ENCODE peak calls at places on chromosome 3, in four cellular contexts. H, X, C and Y are unnamed samples.
A peak's percentile ranks its signal among the peaks of the same experiment; 100 is the strongest.

GRCh38 chr3:141164844-141165243 is 66.8 kb upstream of the PXYLP1 start:
- DNase-seq in H (no peak), X (no peak), C (no peak), Y (no peak)

GRCh38 chr3:46861996-46862688 is 1.1 kb downstream of the MYL3 start:
- DNase-seq in H (no peak), X (no peak), C (no peak), Y (no peak)

GRCh38 chr3:150135321-150135721 is 164.6 kb upstream of the PFN2 start:
- DNase-seq in H (no peak), X (peak; percentile 15), C (no peak), Y (no peak)

GRCh38 chr3:147943265-147943945 is 534.2 kb downstream of the ZIC1 start:
- DNase-seq in H (no peak), X (peak; percentile 93), C (no peak), Y (peak; percentile 3)

GRCh38 chr3:177615015-177615414 is 417.7 kb upstream of the TBL1XR1 start:
- DNase-seq in H (peak; percentile 82), X (peak; percentile 97), C (peak; percentile 34), Y (peak; percentile 81)

GRCh38 chr3:160810360-160810759 is 54.3 kb downstream of the PPM1L start:
- DNase-seq in H (no peak), X (no peak), C (no peak), Y (no peak)

GRCh38 chr3:142886938-142887337 is 1.9 kb downstream of the PCOLCE2 start:
- DNase-seq in H (no peak), X (peak; percentile 50), C (peak; percentile 32), Y (no peak)

GRCh38 chr3:112001516-112001915 is 2.8 kb downstream of the TAGLN3 start:
- DNase-seq in H (no peak), X (no peak), C (no peak), Y (no peak)

GRCh38 chr3:81451611-81452010 is 309.8 kb downstream of the GBE1 start:
- DNase-seq in H (no peak), X (no peak), C (no peak), Y (no peak)

GRCh38 chr3:44020178-44020577 is 221.5 kb upstream of the TOPAZ1 start:
- DNase-seq in H (no peak), X (no peak), C (no peak), Y (no peak)

GRCh38 chr3:134929976-134930375 is 134.9 kb downstream of the EPHB1 start:
- DNase-seq in H (no peak), X (no peak), C (no peak), Y (no peak)

GRCh38 chr3:72127843-72128242 is 342.9 kb upstream of the PROK2 start:
- DNase-seq in H (no peak), X (peak; percentile 25), C (no peak), Y (no peak)

GRCh38 chr3:37262816-37263393 is 88.5 kb upstream of the LRRFIP2 start:
- DNase-seq in H (no peak), X (peak; percentile 45), C (no peak), Y (no peak)

GRCh38 chr3:14921811-14922705 is 25.3 kb upstream of the NR2C2 start:
- DNase-seq in H (no peak), X (peak; percentile 57), C (no peak), Y (no peak)

GRCh38 chr3:121957674-121958419 is 63.6 kb downstream of the SLC15A2 start:
- DNase-seq in H (no peak), X (no peak), C (no peak), Y (no peak)

GRCh38 chr3:101940521-101940992 is 91.2 kb downstream of the NFKBIZ start:
- DNase-seq in H (no peak), X (peak; percentile 98), C (no peak), Y (no peak)

GRCh38 chr3:168951884-168952283 is 711.6 kb downstream of the MECOM start:
- DNase-seq in H (no peak), X (no peak), C (no peak), Y (no peak)

GRCh38 chr3:168951368-168951767 is 712.1 kb downstream of the MECOM start:
- DNase-seq in H (peak; percentile 24), X (no peak), C (no peak), Y (no peak)

GRCh38 chr3:168956087-168956486 is 707.4 kb downstream of the MECOM start:
- DNase-seq in H (no peak), X (no peak), C (no peak), Y (no peak)

DNA sequence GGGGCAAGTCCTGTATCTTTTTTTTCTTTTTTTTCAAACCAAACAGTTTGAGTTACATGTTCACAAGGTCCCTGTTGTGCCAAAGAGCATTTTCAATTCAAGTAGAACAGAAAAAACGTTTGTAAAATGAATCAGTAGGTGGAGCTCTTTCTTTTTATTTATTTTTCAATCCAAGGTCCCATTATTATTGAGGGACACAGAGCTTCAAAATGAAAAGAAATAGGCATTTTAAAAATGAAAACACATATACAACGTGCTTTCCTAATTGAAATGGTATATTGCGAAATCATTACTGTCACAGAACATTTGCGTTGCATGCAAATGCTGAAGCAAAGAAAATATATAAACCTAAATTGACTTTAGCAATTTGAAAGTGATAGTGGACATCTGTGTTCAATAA is 711.0 kb downstream of the MECOM start:
- DNase-seq in H (peak; percentile 5), X (peak; percentile 47), C (no peak), Y (no peak)
- TF ChIP-seq MAZ in H (no peak), X (no peak), C (no peak), Y (no peak)

DNA sequence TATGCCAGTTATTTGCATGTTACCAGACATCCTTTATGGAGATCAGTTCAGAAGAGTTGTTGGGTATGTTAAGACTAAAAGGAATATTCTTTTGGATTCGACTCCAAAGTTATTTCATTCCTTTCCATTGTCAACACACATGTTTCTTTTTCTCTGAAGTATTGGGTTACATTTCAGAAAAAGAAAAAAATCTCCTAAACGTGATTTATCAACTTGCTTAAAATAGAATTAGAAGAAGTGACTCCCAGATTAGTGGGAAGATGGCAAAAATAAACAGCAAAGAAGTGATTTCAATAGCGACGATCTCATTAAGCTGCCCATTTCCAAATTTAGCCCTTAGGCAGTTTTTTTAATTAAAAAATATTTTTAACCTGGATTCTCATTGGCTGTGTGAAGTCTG is 85.4 kb downstream of the TIGIT start:
- DNase-seq in H (no peak), X (peak; percentile 13), C (no peak), Y (no peak)
- TF ChIP-seq MAZ in H (no peak), X (no peak), C (no peak), Y (no peak)

GRCh38 chr3:108124337-108125150 is 33.7 kb upstream of the CD47 start:
- DNase-seq in H (no peak), X (no peak), C (peak; percentile 19), Y (no peak)
- TF ChIP-seq MAZ in H (no peak), X (no peak), C (peak; percentile 50), Y (no peak)

GRCh38 chr3:113330742-113331141 is 110.6 kb downstream of the CFAP44 start:
- DNase-seq in H (no peak), X (no peak), C (no peak), Y (no peak)

GRCh38 chr3:113331187-113331586 is 110.1 kb downstream of the CFAP44 start:
- DNase-seq in H (no peak), X (no peak), C (no peak), Y (no peak)

DNA sequence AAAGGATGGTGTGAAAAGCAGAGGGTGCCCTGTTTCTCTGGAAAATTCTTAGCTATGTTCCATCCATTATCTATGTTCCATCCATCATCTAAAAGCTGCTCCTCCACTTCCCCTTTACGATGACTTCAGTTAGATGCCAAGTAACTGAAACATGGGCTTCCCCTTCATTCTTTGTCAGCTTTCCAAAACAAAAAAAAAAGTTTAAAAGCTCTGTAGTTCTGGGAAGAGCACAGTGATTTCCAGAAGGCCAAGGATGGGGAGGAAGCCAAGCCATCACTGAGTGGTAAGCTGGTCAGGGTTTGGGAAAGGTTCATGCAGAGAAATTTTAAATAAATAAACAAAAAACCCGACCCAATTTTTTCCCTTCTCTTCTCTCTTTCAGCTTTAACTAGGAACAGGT is 111.5 kb downstream of the CFAP44 start:
- DNase-seq in H (no peak), X (peak; percentile 13), C (no peak), Y (no peak)
- TF ChIP-seq MAZ in H (no peak), X (no peak), C (no peak), Y (no peak)

GRCh38 chr3:38632989-38633388 is 16.5 kb downstream of the SCN5A start:
- DNase-seq in H (no peak), X (no peak), C (no peak), Y (no peak)
- TF ChIP-seq MAZ in H (no peak), X (no peak), C (no peak), Y (no peak)

GRCh38 chr3:9183811-9184463 is 65.5 kb downstream of the SRGAP3 start:
- DNase-seq in H (no peak), X (no peak), C (no peak), Y (no peak)

GRCh38 chr3:9180764-9181117 is 68.7 kb downstream of the SRGAP3 start:
- DNase-seq in H (no peak), X (no peak), C (no peak), Y (no peak)

GRCh38 chr3:9184464-9184835 is 65.0 kb downstream of the SRGAP3 start:
- DNase-seq in H (no peak), X (no peak), C (no peak), Y (no peak)

GRCh38 chr3:9185046-9185445 is 64.4 kb downstream of the SRGAP3 start:
- DNase-seq in H (no peak), X (no peak), C (no peak), Y (no peak)

GRCh38 chr3:9183011-9183410 is 66.4 kb downstream of the SRGAP3 start:
- DNase-seq in H (no peak), X (no peak), C (no peak), Y (no peak)
- TF ChIP-seq MAZ in H (no peak), X (no peak), C (no peak), Y (no peak)

GRCh38 chr3:188772886-188773285 is 398.9 kb upstream of the TPRG1 start:
- DNase-seq in H (peak; percentile 68), X (peak; percentile 97), C (no peak), Y (peak; percentile 67)

GRCh38 chr3:188775412-188775811 is 396.4 kb upstream of the TPRG1 start:
- DNase-seq in H (no peak), X (no peak), C (no peak), Y (no peak)

GRCh38 chr3:188780188-188781147 is 391.3 kb upstream of the TPRG1 start:
- DNase-seq in H (peak; percentile 4), X (no peak), C (no peak), Y (no peak)

GRCh38 chr3:188779537-188779936 is 392.2 kb upstream of the TPRG1 start:
- DNase-seq in H (no peak), X (peak; percentile 18), C (no peak), Y (no peak)

GRCh38 chr3:188776447-188776846 is 395.3 kb upstream of the TPRG1 start:
- DNase-seq in H (no peak), X (peak; percentile 21), C (no peak), Y (no peak)
- TF ChIP-seq MAZ in H (no peak), X (no peak), C (no peak), Y (no peak)

GRCh38 chr3:129577356-129577755 is 29.1 kb downstream of the PLXND1 start:
- DNase-seq in H (no peak), X (no peak), C (no peak), Y (no peak)
- TF ChIP-seq MAZ in H (no peak), X (no peak), C (no peak), Y (no peak)